ENCODE peak calls at places on chromosomes 5 and 9, in five cellular contexts. G is IMR-90, J is neuronal stem cell, P is H9, L is H1. O is an unnamed sample.

GRCh38 chr5:73591102-73591695 is 25.7 kb downstream of the UTP15 start:
- DNase-seq in G (peak; percentile 90), J (peak; percentile 72), P (no peak), L (peak; percentile 62), O (peak; percentile 86)

GRCh38 chr5:175517824-175518450 is 39.6 kb downstream of the SFXN1 start:
- DNase-seq in G (peak; percentile 95), J (no peak), P (no peak), L (no peak), O (peak; percentile 79)

GRCh38 chr5:170480277-170480676 is 23.5 kb upstream of the KCNIP1 start:
- DNase-seq in G (no peak), J (no peak), P (no peak), L (peak; percentile 11), O (no peak)

GRCh38 chr9:135258461-135258860 is 171.0 kb downstream of the OLFM1 start:
- DNase-seq in G (no peak), J (no peak), P (no peak), L (no peak), O (no peak)

GRCh38 chr9:134434896-134435506 is 108.7 kb downstream of the RXRA start:
- DNase-seq in G (peak; percentile 97), J (no peak), P (no peak), L (no peak), O (peak; percentile 95)

GRCh38 chr9:89481161-89481915 is 16.6 kb downstream of the SEMA4D start:
- DNase-seq in G (no peak), J (no peak), P (no peak), L (no peak), O (no peak)

GRCh38 chr5:89043676-89044075 is 160.7 kb upstream of the MEF2C start:
- DNase-seq in G (peak; percentile 62), J (no peak), P (no peak), L (no peak), O (no peak)

GRCh38 chr9:75683591-75683990 is 206.9 kb upstream of the PCSK5 start:
- DNase-seq in G (no peak), J (no peak), P (no peak), L (no peak), O (no peak)

GRCh38 chr5:1015545-1015944 is 6.9 kb downstream of the NKD2 start:
- DNase-seq in G (no peak), J (no peak), P (no peak), L (no peak), O (no peak)

GRCh38 chr5:1008451-1009358 is at the start of gene NKD2:
- DNase-seq in G (no peak), J (peak; percentile 56), P (no peak), L (peak; percentile 90), O (peak; percentile 33)

GRCh38 chr5:191036-191948 is at the start of gene LRRC14B:
- DNase-seq in G (no peak), J (no peak), P (no peak), L (no peak), O (no peak)

GRCh38 chr9:120925535-120926396 is 830 bp downstream of the TRAF1 start:
- DNase-seq in G (peak; percentile 99), J (no peak), P (no peak), L (no peak), O (peak; percentile 96)

GRCh38 chr9:134175291-134175807 is 11.0 kb upstream of the RNU6ATAC start:
- DNase-seq in G (no peak), J (no peak), P (peak; percentile 91), L (peak; percentile 77), O (no peak)

GRCh38 chr5:1204693-1205242 is 3.4 kb downstream of the SLC6A19 start:
- DNase-seq in G (peak; percentile 38), J (peak; percentile 14), P (peak; percentile 60), L (no peak), O (peak; percentile 6)

GRCh38 chr9:37840560-37841194 is 40.1 kb downstream of the DCAF10 start:
- DNase-seq in G (peak; percentile 88), J (no peak), P (no peak), L (no peak), O (peak; percentile 75)

GRCh38 chr5:177465044-177465443 is 8.4 kb downstream of the DBN1 start:
- DNase-seq in G (no peak), J (no peak), P (no peak), L (no peak), O (no peak)

GRCh38 chr5:161432798-161433197 is 113.7 kb downstream of the GABRB2 start:
- DNase-seq in G (no peak), J (no peak), P (no peak), L (no peak), O (no peak)

GRCh38 chr9:127447416-127448111 is 3.6 kb downstream of the RPL12 start:
- DNase-seq in G (peak; percentile 45), J (no peak), P (no peak), L (no peak), O (no peak)

GRCh38 chr9:114655689-114656088 is 1.9 kb downstream of the TEX53 start:
- DNase-seq in G (peak; percentile 76), J (no peak), P (no peak), L (no peak), O (peak; percentile 46)

GRCh38 chr9:36116593-36116992 is 19.9 kb upstream of the GLIPR2 start:
- DNase-seq in G (no peak), J (no peak), P (no peak), L (no peak), O (no peak)

GRCh38 chr9:92108122-92108521 is 7.1 kb downstream of the SPTLC1 start:
- DNase-seq in G (no peak), J (no peak), P (no peak), L (no peak), O (no peak)

GRCh38 chr5:180133060-180133459 is 61.5 kb upstream of the RNF130 start:
- DNase-seq in G (no peak), J (no peak), P (no peak), L (peak; percentile 38), O (no peak)

GRCh38 chr9:115524467-115525059 is 406.6 kb upstream of the TNC start:
- DNase-seq in G (peak; percentile 77), J (peak; percentile 68), P (no peak), L (no peak), O (peak; percentile 73)

GRCh38 chr5:58582411-58583393 is at the start of gene RAB3C:
- DNase-seq in G (peak; percentile 90), J (peak; percentile 87), P (peak; percentile 97), L (peak; percentile 86), O (peak; percentile 92)

GRCh38 chr5:135493406-135494180 is 41.4 kb upstream of the TIFAB start:
- DNase-seq in G (peak; percentile 92), J (no peak), P (no peak), L (no peak), O (peak; percentile 16)

GRCh38 chr9:72476617-72477375 is 44.6 kb upstream of the TMC1 start:
- DNase-seq in G (peak; percentile 84), J (no peak), P (peak; percentile 49), L (no peak), O (peak; percentile 81)

GRCh38 chr9:18638448-18639249 is 164.7 kb downstream of the ADAMTSL1 start:
- DNase-seq in G (peak; percentile 77), J (no peak), P (no peak), L (no peak), O (peak; percentile 9)

GRCh38 chr5:68187268-68188055 is 28.1 kb upstream of the PIK3R1 start:
- DNase-seq in G (peak; percentile 22), J (peak; percentile 23), P (peak; percentile 73), L (peak; percentile 81), O (peak; percentile 18)

GRCh38 chr5:104998169-104998568 is 1435.6 kb upstream of the NUDT12 start:
- DNase-seq in G (no peak), J (no peak), P (no peak), L (no peak), O (no peak)

GRCh38 chr5:168851902-168852321 is 272.7 kb upstream of the PANK3 start:
- DNase-seq in G (no peak), J (no peak), P (no peak), L (no peak), O (peak; percentile 49)
- H3K4me2 ChIP-seq in G (no peak overlapping the region), J (no peak overlapping the region), P (no peak overlapping the region), L (no peak overlapping the region), O (no peak overlapping the region)

DNA sequence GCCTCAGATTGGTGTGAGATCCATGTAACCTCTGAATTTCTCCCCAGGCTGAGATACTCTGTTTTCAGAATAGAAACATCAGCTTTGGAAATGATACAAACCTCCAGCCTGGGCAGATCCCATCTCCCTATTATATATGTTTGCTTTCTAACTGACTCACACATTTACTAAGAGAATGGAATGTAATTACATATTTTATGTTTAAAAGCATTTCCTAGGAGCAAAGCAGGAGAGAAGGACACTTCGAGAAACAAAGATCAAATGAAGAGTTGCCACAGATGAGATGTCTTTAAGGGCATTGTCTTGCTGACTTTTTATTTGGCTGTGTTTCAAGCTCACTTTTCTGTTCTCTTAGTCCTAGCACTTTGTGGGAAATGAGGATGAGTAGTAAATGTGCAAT is 96.3 kb downstream of the CDH18 start:
- DNase-seq in G (peak; percentile 72), J (no peak), P (no peak), L (no peak), O (peak; percentile 12)
- H2BK15ac ChIP-seq in G (peak overlapping the region; percentile 55), J (no peak overlapping the region), P (no peak overlapping the region), L (no peak overlapping the region), O (no peak overlapping the region)

DNA sequence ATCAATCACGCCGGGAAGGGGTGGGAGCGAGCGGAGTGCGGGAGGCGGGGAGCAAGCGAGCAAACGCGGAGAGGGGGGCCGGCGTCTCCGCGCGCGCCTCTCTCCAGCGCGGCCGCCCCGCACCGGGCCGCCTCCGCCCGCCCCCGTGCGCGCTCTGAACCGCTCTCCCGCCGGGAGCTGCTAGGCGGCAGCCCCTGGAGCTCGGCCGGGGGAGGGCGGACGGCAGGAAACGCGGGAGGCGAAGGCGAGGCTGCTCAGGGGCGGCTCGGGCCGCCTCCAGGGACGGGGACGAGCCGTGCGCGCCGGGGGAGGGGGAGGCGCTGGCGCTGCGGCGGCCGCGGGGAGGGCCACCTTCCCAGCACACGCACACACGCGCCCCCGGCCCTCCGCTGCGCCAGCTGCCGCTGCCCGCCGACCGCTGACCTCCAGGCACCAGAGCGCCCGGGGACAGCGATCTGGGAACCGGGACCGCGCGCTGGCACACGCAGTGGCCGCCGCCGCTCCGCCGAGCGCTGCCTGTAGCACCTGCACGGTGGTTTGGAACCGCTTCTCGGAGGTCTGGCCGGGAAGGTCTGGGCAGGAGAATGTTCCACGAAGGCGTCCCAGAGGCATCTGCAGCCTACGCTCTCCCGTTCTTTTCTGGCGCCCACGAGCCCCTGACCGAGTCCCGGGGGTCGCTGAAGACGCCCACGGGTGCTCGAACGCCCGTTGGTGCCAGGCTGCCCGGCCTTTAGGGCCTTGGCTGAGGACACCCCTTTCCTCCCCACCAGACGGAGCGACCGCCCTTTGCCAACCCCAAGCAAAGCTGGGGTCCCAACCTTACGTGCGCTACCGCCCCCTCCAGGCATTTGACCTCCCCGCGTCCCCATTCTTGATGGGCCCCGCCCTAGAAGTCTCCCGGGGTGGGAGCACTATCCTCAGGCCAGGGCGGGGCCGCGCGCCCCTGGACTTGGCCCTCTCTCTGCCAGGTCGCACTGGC is at the start of gene GABBR2:
- DNase-seq in G (peak; percentile 4), J (no peak), P (peak; percentile 45), L (peak; percentile 67), O (no peak)
- H2AFZ ChIP-seq in G (peak within 1 kb of the TSS; percentile 80), J (peak within 1 kb of the TSS; percentile 91), P (no peak within 1 kb of the TSS), L (peak within 1 kb of the TSS; percentile 34), O (no peak within 1 kb of the TSS)

GRCh38 chr9:695252-695651 is 146.2 kb upstream of the DMRT1 start:
- DNase-seq in G (no peak), J (no peak), P (no peak), L (no peak), O (no peak)
- H3K4me2 ChIP-seq in G (peak overlapping the region; percentile 69), J (no peak overlapping the region), P (no peak overlapping the region), L (no peak overlapping the region), O (no peak overlapping the region)

O was measured in mesenchymal stem cell.